ENCODE peak calls at places on chromosome 9, in four cellular contexts. O is tibial artery, L is HCT116, H is spleen. P is an unnamed sample.
A peak's percentile ranks its signal among the peaks of the same experiment; 100 is the strongest.

GRCh38 chr9:78070530-78070929 is 38.9 kb upstream of the GNAQ start:
- DNase-seq in O (no peak), L (no peak), H (no peak), P (no peak)

GRCh38 chr9:71921190-71921814 is 9.9 kb downstream of the C9orf85 start:
- DNase-seq in O (no peak), L (no peak), H (no peak), P (no peak)

GRCh38 chr9:121684381-121685145 is 33.1 kb downstream of the DAB2IP start:
- DNase-seq in O (peak; percentile 46), L (no peak), H (peak; percentile 78), P (no peak)

GRCh38 chr9:37286530-37287175 is 135.8 kb upstream of the GRHPR start:
- DNase-seq in O (no peak), L (no peak), H (no peak), P (no peak)

GRCh38 chr9:16012621-16013020 is 459.8 kb downstream of the CCDC171 start:
- DNase-seq in O (no peak), L (no peak), H (no peak), P (no peak)

GRCh38 chr9:38006981-38007380 is 62.0 kb downstream of the SHB start:
- DNase-seq in O (no peak), L (no peak), H (no peak), P (no peak)

GRCh38 chr9:80932181-80932580 is 757.2 kb downstream of the TLE1 start:
- DNase-seq in O (no peak), L (no peak), H (no peak), P (no peak)

GRCh38 chr9:134946663-134947062 is 29.0 kb upstream of the FCN1 start:
- DNase-seq in O (no peak), L (no peak), H (no peak), P (no peak)

GRCh38 chr9:4762889-4763521 is 22.0 kb upstream of the AK3 start:
- DNase-seq in O (peak; percentile 32), L (no peak), H (peak; percentile 86), P (no peak)

GRCh38 chr9:122125158-122125890 is 32.2 kb upstream of the TTLL11 start:
- DNase-seq in O (peak; percentile 68), L (peak; percentile 56), H (peak; percentile 93), P (peak; percentile 77)

GRCh38 chr9:27398982-27399653 is 102.2 kb upstream of the EQTN start:
- DNase-seq in O (no peak), L (no peak), H (no peak), P (no peak)

GRCh38 chr9:97272072-97272471 is 35.4 kb upstream of the CCDC180 start:
- DNase-seq in O (no peak), L (no peak), H (no peak), P (no peak)

GRCh38 chr9:80964374-80964773 is 725.0 kb downstream of the TLE1 start:
- DNase-seq in O (no peak), L (no peak), H (no peak), P (no peak)

GRCh38 chr9:120698766-120699165 is 15.5 kb downstream of the MEGF9 start:
- DNase-seq in O (no peak), L (no peak), H (no peak), P (no peak)

GRCh38 chr9:131714161-131714646 is 25.7 kb downstream of the RAPGEF1 start:
- DNase-seq in O (peak; percentile 90), L (no peak), H (no peak), P (no peak)

GRCh38 chr9:87256973-87257372 is 240.7 kb upstream of the DAPK1 start:
- DNase-seq in O (no peak), L (no peak), H (no peak), P (no peak)

GRCh38 chr9:111029260-111029659 is 9.0 kb downstream of the LPAR1 start:
- DNase-seq in O (no peak), L (no peak), H (no peak), P (no peak)

GRCh38 chr9:123938401-123938800 is 8.5 kb upstream of the DENND1A start:
- DNase-seq in O (no peak), L (no peak), H (no peak), P (no peak)

GRCh38 chr9:94697972-94698581 is 28.4 kb upstream of the AOPEP start:
- DNase-seq in O (no peak), L (no peak), H (no peak), P (no peak)

GRCh38 chr9:135090547-135090946 is 3.1 kb downstream of the OLFM1 start:
- DNase-seq in O (no peak), L (no peak), H (no peak), P (no peak)

GRCh38 chr9:11064853-11065252 is 452.1 kb upstream of the PTPRD start:
- DNase-seq in O (no peak), L (no peak), H (no peak), P (no peak)

GRCh38 chr9:23044549-23044948 is 597.9 kb downstream of the DMRTA1 start:
- DNase-seq in O (no peak), L (no peak), H (no peak), P (no peak)

GRCh38 chr9:80699551-80699998 is 989.8 kb downstream of the TLE1 start:
- DNase-seq in O (no peak), L (no peak), H (no peak), P (no peak)

GRCh38 chr9:135209852-135210251 is 122.4 kb downstream of the OLFM1 start:
- DNase-seq in O (no peak), L (no peak), H (peak; percentile 8), P (no peak)

GRCh38 chr9:2385746-2386145 is 235.8 kb upstream of the VLDLR start:
- DNase-seq in O (no peak), L (no peak), H (no peak), P (no peak)

GRCh38 chr9:95815961-95816360 is 59.5 kb upstream of the ERCC6L2 start:
- DNase-seq in O (no peak), L (no peak), H (no peak), P (no peak)

DNA sequence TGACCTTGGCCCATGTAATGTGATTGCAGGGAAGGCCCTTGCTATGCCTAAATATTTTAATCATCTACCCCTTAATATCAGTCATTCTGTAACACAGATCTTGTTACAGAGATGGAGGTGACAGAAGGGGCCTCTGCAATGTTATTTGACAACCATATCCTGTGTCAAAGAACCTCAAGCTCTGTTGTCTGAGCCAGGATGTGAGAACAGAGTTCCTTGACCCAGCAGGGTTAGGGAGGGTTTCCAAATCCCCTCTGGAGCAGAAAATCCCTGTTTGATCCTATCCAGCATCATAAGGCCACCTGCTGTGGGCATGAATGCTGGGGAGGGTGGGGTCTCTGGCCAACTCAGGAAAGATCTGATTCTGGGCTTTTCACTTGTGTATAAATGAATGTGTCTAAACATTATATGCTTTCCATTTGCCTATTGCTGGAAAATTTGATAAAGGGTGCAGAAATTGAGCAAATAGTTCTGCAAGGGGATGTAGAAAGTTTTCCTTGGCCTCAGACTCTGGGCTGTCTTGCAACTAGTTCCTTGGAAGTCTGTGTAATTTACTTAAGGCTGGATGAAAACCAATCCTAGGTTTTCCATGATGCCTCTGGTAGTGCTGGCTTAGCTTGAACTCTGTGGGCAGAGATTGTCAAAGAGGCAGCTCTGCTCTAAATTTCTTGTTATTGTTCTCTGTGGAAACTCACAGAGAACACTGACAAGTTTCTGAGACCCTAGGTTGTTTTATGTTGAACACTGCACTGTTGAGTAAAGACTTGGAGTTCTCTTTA is 71.0 kb downstream of the PGM5 start:
- DNase-seq in O (no peak), L (no peak), H (no peak), P (no peak)
- H3K27ac ChIP-seq in O (peak overlapping the region; percentile 60), L (no peak overlapping the region), H (no peak overlapping the region), P (no peak overlapping the region)

GRCh38 chr9:127494304-127494702 is 43.0 kb downstream of the LRSAM1 start:
- DNase-seq in O (no peak), L (no peak), H (no peak), P (no peak)
- H3K27ac ChIP-seq in O (peak overlapping the region; percentile 71), L (no peak overlapping the region), H (no peak overlapping the region), P (no peak overlapping the region)

GRCh38 chr9:128393171-128393761 is 22.1 kb downstream of the URM1 start:
- DNase-seq in O (no peak), L (no peak), H (no peak), P (peak; percentile 82)
- H3K27ac ChIP-seq in O (no peak overlapping the region), L (no peak overlapping the region), H (no peak overlapping the region), P (peak overlapping the region; percentile 100)

GRCh38 chr9:109252291-109252690 is 68.6 kb downstream of the EPB41L4B start:
- DNase-seq in O (no peak), L (no peak), H (no peak), P (no peak)
- H3K27ac ChIP-seq in O (no peak overlapping the region), L (no peak overlapping the region), H (no peak overlapping the region), P (no peak overlapping the region)

DNA sequence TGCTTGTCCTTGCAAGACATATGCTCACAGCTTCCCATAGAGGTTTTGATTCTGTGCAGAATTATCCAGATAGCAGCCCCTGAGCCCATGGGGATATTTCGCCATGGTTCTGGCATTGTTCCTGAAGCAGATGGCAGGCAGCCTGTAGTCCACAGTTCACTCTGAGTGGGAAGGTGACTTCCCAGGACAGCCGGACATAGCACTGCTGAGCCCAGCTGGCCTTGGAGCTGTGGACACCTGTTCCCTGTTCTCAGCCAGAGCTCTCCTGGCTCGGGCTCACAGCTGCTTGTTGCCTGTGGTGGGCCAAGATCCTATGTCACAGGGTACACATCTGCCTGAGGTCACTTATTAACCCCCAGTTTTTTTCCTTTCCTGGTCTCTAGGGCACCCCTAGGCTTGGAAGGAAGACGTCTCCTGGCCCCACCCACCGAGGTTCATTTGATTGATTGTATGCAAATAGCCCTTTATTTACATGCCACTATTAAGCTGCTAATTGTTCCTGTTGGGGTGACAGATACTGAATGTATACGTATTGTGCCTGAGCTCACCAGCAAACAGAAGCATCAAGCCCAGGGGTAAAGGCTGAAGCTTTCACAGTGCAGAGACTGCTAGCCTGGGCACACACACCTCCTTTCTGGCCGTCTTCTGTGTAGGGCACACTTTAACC is 96.6 kb upstream of the DMRT1 start:
- DNase-seq in O (no peak), L (no peak), H (no peak), P (peak; percentile 21)
- H3K27ac ChIP-seq in O (peak overlapping the region; percentile 45), L (no peak overlapping the region), H (no peak overlapping the region), P (peak overlapping the region; percentile 0)

GRCh38 chr9:136807281-136808074 is at the start of gene RABL6:
- DNase-seq in O (peak; percentile 57), L (no peak), H (peak; percentile 94), P (peak; percentile 50)

GRCh38 chr9:136808075-136808780 is 480 bp downstream of the RABL6 start:
- DNase-seq in O (no peak), L (no peak), H (peak; percentile 88), P (peak; percentile 64)

GRCh38 chr9:136806067-136806466 is 1.7 kb upstream of the RABL6 start:
- DNase-seq in O (no peak), L (no peak), H (no peak), P (no peak)

GRCh38 chr9:136806631-136807201 is 1.0 kb upstream of the RABL6 start:
- DNase-seq in O (no peak), L (no peak), H (no peak), P (no peak)

GRCh38 chr9:136808781-136809158 is 1.0 kb downstream of the RABL6 start:
- DNase-seq in O (no peak), L (no peak), H (no peak), P (no peak)
- H3K27ac ChIP-seq in O (peak overlapping the region; percentile 83), L (peak overlapping the region; percentile 97), H (peak overlapping the region; percentile 94), P (peak overlapping the region; percentile 47)

DNA sequence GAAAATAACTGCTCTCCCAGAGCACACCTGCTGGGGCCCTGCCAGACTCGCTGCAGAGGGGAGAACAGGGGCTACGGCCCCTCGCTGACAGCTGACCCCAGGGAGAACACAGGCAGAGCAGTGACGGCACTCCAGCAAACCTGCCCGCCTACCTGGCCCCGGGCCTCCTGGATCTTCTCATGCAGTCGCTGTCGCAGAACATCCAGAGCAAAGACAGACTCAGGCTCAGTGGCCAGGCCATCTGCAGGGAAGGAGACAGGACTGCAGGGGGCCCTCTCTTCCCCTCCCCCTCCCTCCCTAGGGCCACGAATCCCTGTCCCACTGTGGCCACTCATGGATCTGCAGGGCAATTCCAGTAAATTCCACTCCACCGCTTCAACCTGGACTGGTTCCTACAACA is 2.4 kb downstream of the SURF6 start:
- DNase-seq in O (no peak), L (no peak), H (peak; percentile 66), P (no peak)
- H3K27ac ChIP-seq in O (no peak overlapping the region), L (peak overlapping the region; percentile 21), H (no peak overlapping the region), P (no peak overlapping the region)

GRCh38 chr9:129852575-129852974 is 17.3 kb downstream of the USP20 start:
- DNase-seq in O (no peak), L (no peak), H (no peak), P (no peak)
- H3K27ac ChIP-seq in O (no peak overlapping the region), L (no peak overlapping the region), H (peak overlapping the region; percentile 40), P (no peak overlapping the region)

P was measured in substantia nigra.